ENCODE peak calls at places on chromosome 10, in six cellular contexts. X is Panc1, H is stomach, R is suprapubic skin, A is endothelial cell of umbilical vein, S is HCT116. V is an unnamed sample.

GRCh38 chr10:93512565-93512964 is 16.2 kb downstream of the CEP55 start:
- DNase-seq in A (peak; percentile 19), S (no peak), H (no peak), R (no peak), X (no peak), V (no peak)

GRCh38 chr10:513393-513792 is 176.1 kb downstream of the DIP2C start:
- DNase-seq in S (no peak), X (no peak), R (no peak), H (peak; percentile 65), A (no peak), V (peak; percentile 49)

GRCh38 chr10:77564781-77565589 is 72.6 kb downstream of the KCNMA1 start:
- DNase-seq in H (no peak), R (no peak), X (no peak), S (no peak), A (no peak), V (no peak)

GRCh38 chr10:17062009-17062408 is 67.6 kb downstream of the CUBN start:
- DNase-seq in A (peak; percentile 82), X (no peak), S (peak; percentile 50), H (no peak), R (no peak), V (no peak)

GRCh38 chr10:49325131-49325915 is 26.4 kb downstream of the C10orf71 start:
- DNase-seq in A (no peak), R (peak; percentile 47), S (no peak), X (no peak), H (peak; percentile 19), V (no peak)

GRCh38 chr10:75140246-75140645 is 28.8 kb downstream of the SAMD8 start:
- DNase-seq in S (no peak), H (no peak), R (no peak), X (no peak), A (no peak), V (no peak)

GRCh38 chr10:114557854-114558253 is 100.2 kb downstream of the ABLIM1 start:
- DNase-seq in S (no peak), A (no peak), H (no peak), R (no peak), X (no peak), V (no peak)

GRCh38 chr10:25966846-25967245 is 32.8 kb downstream of the MYO3A start:
- DNase-seq in X (no peak), R (no peak), H (no peak), A (no peak), S (no peak), V (no peak)

GRCh38 chr10:50529660-50530059 is 94.1 kb downstream of the SGMS1 start:
- DNase-seq in R (no peak), A (no peak), S (no peak), H (no peak), X (no peak), V (no peak)

GRCh38 chr10:70747192-70747965 is 37.8 kb downstream of the TBATA start:
- DNase-seq in R (no peak), H (no peak), S (no peak), X (no peak), A (no peak), V (no peak)

GRCh38 chr10:30472414-30473155 is 38.6 kb downstream of the MAP3K8 start:
- DNase-seq in A (no peak), X (no peak), R (no peak), S (no peak), H (no peak), V (no peak)

GRCh38 chr10:129525408-129525807 is 58.4 kb downstream of the MGMT start:
- DNase-seq in X (no peak), S (no peak), R (no peak), H (no peak), A (no peak), V (no peak)

GRCh38 chr10:80413152-80413996 is 5.0 kb downstream of the PRXL2A start:
- DNase-seq in A (peak; percentile 88), H (no peak), R (no peak), S (no peak), X (no peak), V (no peak)

GRCh38 chr10:33453081-33453850 is 118.8 kb upstream of the NRP1 start:
- DNase-seq in A (no peak), H (no peak), R (no peak), X (no peak), S (no peak), V (no peak)

DNA sequence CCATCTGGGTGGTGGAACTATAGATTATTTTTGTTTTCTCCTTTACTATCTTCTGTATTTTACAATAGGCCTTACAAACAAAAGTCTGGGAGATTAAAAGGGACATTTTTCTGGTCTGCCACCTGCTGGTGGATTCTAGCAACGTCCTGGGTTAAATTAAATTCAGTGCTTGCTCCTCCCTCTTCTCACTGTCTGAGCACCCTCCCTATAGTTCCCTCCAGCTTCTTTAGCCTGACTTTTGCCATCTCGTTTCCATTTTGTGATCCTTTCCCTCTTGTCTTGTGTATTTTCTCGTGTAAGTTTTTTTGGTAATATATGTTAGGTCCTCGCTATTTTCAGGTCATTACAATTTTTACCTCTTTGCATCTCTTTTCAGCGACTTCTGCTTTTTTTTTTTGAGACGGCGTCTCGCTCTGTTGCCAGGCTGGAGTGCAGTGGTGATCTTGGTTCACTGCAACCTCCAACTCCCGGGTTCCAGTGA is 16.1 kb downstream of the ANKRD16 start:
- DNase-seq in S (peak; percentile 36), X (peak; percentile 48), H (peak; percentile 63), A (peak; percentile 85), R (peak; percentile 74), V (peak; percentile 70)
- TF ChIP-seq POLR2AphosphoS5 in S (peak; percentile 20), X (no peak), H (peak; percentile 55), A (no peak), R (no peak), V (no peak)

GRCh38 chr10:87095241-87095945 is 387 bp downstream of the SHLD2 start:
- DNase-seq in S (peak; percentile 35), X (no peak), H (peak; percentile 77), R (peak; percentile 91), A (peak; percentile 85), V (peak; percentile 46)
- TF ChIP-seq POLR2AphosphoS5 in S (peak; percentile 67), X (peak; percentile 53), H (peak; percentile 88), R (peak; percentile 85), A (peak; percentile 87), V (peak; percentile 87)

GRCh38 chr10:46228076-46229071 is 58.4 kb upstream of the ANTXRL start:
- DNase-seq in X (peak; percentile 36), H (peak; percentile 74), S (peak; percentile 44), R (peak; percentile 85), A (peak; percentile 54), V (peak; percentile 59)

GRCh38 chr10:46229144-46229563 is 57.6 kb upstream of the ANTXRL start:
- DNase-seq in R (peak; percentile 39), X (peak; percentile 7), S (no peak), A (peak; percentile 5), H (peak; percentile 13), V (no peak)

GRCh38 chr10:46226232-46226631 is 60.6 kb upstream of the ANTXRL start:
- DNase-seq in X (no peak), H (peak; percentile 15), A (no peak), S (no peak), R (peak; percentile 36), V (no peak)

GRCh38 chr10:46226900-46227558 is 59.8 kb upstream of the ANTXRL start:
- DNase-seq in S (no peak), X (no peak), R (peak; percentile 26), H (peak; percentile 10), A (no peak), V (no peak)

DNA sequence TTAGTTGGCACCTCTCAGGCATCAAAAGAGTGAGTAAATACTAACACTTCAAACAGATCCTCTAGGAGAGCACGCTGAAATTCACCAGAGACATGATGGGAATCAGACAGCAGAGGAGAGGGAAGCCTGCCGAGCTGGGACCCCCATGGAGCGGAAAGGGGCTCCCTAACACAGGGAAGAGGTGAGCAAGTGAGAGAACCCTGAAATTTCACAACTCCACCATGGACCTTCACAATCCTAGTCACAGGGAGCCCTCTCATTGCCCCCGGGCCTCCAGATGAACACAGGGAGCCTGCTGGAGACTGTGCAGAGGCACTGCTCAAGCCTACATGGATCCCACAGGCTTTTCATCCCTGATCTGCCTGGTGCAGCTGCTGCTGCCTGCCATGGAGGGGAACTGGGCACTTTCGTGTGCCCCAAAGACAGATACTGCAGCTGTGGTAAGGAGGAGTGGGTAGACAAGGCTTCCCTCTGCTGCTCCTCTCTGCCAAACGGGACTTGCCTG is 59.2 kb upstream of the ANTXRL start:
- DNase-seq in R (peak; percentile 34), A (no peak), H (peak; percentile 19), X (no peak), S (no peak), V (no peak)
- TF ChIP-seq POLR2AphosphoS5 in R (no peak), A (no peak), H (no peak), X (no peak), S (no peak), V (no peak)

GRCh38 chr10:79224992-79225391 is 122.3 kb upstream of the PPIF start:
- DNase-seq in A (no peak), X (no peak), H (no peak), R (no peak), S (no peak), V (no peak)

GRCh38 chr10:79224263-79224949 is 122.9 kb upstream of the PPIF start:
- DNase-seq in A (no peak), X (no peak), R (no peak), S (no peak), H (no peak), V (no peak)

GRCh38 chr10:79222186-79222585 is 125.1 kb upstream of the PPIF start:
- DNase-seq in R (no peak), S (no peak), H (no peak), A (peak; percentile 17), X (no peak), V (no peak)

GRCh38 chr10:79223001-79223345 is 124.3 kb upstream of the PPIF start:
- DNase-seq in S (no peak), H (no peak), R (no peak), X (no peak), A (no peak), V (no peak)

GRCh38 chr10:79223346-79224048 is 123.8 kb upstream of the PPIF start:
- DNase-seq in H (peak; percentile 37), A (peak; percentile 88), S (no peak), X (no peak), R (no peak), V (no peak)
- TF ChIP-seq POLR2AphosphoS5 in H (peak; percentile 45), A (no peak), S (no peak), X (no peak), R (no peak), V (no peak)

DNA sequence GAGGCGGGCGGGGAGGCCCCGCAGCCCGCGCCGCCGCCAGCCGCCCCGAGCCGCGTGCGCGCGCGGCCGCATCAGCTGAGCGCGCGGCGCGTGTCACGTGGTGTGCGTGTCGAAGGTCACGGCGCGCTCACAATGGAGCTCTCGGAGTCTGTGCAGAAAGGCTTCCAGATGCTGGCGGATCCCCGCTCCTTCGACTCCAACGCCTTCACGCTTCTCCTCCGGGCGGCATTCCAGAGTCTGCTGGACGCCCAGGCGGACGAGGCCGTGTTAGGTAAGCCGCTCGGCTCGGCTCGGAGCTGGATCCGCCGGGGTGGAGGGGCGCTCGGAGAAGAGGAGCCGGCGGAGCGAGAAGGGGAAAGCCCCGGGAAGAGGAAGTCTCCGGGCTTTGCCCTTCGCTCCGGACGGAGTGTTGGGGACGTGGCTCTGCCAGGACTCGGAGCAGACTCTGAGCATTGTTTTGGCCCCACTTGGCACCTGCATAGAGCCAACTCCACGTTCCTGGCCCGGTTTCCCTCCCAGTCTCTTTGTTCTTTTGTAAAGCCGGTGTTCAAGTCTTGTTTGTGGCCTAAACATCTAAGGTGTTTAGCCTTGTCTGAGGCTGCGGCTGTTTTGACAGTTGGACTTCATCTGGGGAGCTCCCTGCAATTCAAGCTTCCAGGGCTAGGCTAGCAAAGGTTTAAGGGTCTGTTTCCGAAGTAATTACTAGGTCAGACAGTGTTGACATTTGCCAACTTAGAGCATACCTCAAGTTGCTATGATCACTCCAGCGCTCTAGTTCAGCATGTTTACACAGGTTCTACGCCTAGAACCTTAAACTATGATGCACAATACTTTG is at the start of gene COMMD3:
- DNase-seq in R (peak; percentile 92), S (no peak), X (no peak), A (peak; percentile 88), H (peak; percentile 87), V (no peak)
- TF ChIP-seq POLR2AphosphoS5 in R (peak; percentile 69), S (peak; percentile 88), X (peak; percentile 81), A (peak; percentile 93), H (peak; percentile 90), V (peak; percentile 85)